ENCODE peak calls at places on chromosomes 7 and 10, in nine cellular contexts. Y, Q, E, L, C, J, V, B and Z are unnamed samples.

GRCh38 chr7:119929891-119930290 is 343.1 kb upstream of the KCND2 start:
- DNase-seq in Y (no peak), Q (no peak), E (no peak), L (no peak), C (no peak), J (no peak), V (no peak), B (no peak), Z (no peak)

GRCh38 chr10:35043796-35044344 is 46.3 kb downstream of the CUL2 start:
- DNase-seq in Y (no peak), Q (no peak), E (no peak), L (no peak), C (no peak), J (no peak), V (no peak), B (no peak), Z (no peak)

GRCh38 chr10:101763141-101763540 is 12.8 kb downstream of the FGF8 start:
- DNase-seq in Y (no peak), Q (no peak), E (no peak), L (no peak), C (no peak), J (no peak), V (no peak), B (no peak), Z (peak)

GRCh38 chr10:85891471-85891870 is 475.1 kb downstream of the GRID1 start:
- DNase-seq in Y (no peak), Q (no peak), E (no peak), L (no peak), C (no peak), J (no peak), V (no peak), B (no peak), Z (no peak)

GRCh38 chr7:31493714-31494181 is 20.1 kb upstream of the ITPRID1 start:
- DNase-seq in Y (no peak), Q (no peak), E (no peak), L (no peak), C (no peak), J (no peak), V (peak), B (no peak), Z (no peak)

GRCh38 chr7:24024689-24025088 is 259.3 kb upstream of the NPY start:
- DNase-seq in Y (no peak), Q (no peak), E (no peak), L (peak), C (no peak), J (no peak), V (no peak), B (no peak), Z (no peak)

GRCh38 chr10:34528320-34528719 is 286.8 kb downstream of the PARD3 start:
- DNase-seq in Y (peak), Q (no peak), E (no peak), L (no peak), C (no peak), J (no peak), V (peak), B (no peak), Z (no peak)

GRCh38 chr10:124091646-124092269 is 1.6 kb downstream of the CHST15 start:
- DNase-seq in Y (peak), Q (no peak), E (no peak), L (peak), C (peak), J (no peak), V (peak), B (no peak), Z (no peak)

GRCh38 chr10:122310311-122311050 is 39.4 kb downstream of the BTBD16 start:
- DNase-seq in Y (peak), Q (no peak), E (no peak), L (no peak), C (no peak), J (peak), V (no peak), B (no peak), Z (no peak)

GRCh38 chr7:115603416-115603815 is 427.1 kb downstream of the TFEC start:
- DNase-seq in Y (no peak), Q (no peak), E (no peak), L (no peak), C (no peak), J (no peak), V (no peak), B (no peak), Z (no peak)

GRCh38 chr7:131629203-131629871 is 72.9 kb upstream of the PODXL start:
- DNase-seq in Y (peak), Q (no peak), E (no peak), L (no peak), C (peak), J (no peak), V (peak), B (no peak), Z (no peak)

GRCh38 chr7:127765150-127765549 is 113.2 kb downstream of the SND1 start:
- DNase-seq in Y (no peak), Q (no peak), E (no peak), L (no peak), C (no peak), J (no peak), V (no peak), B (no peak), Z (no peak)

GRCh38 chr7:79736418-79736817 is 283.0 kb upstream of the MAGI2 start:
- DNase-seq in Y (no peak), Q (no peak), E (no peak), L (no peak), C (no peak), J (no peak), V (no peak), B (no peak), Z (no peak)

GRCh38 chr7:79740076-79740475 is 286.6 kb upstream of the MAGI2 start:
- DNase-seq in Y (no peak), Q (no peak), E (no peak), L (no peak), C (no peak), J (no peak), V (no peak), B (no peak), Z (no peak)

DNA sequence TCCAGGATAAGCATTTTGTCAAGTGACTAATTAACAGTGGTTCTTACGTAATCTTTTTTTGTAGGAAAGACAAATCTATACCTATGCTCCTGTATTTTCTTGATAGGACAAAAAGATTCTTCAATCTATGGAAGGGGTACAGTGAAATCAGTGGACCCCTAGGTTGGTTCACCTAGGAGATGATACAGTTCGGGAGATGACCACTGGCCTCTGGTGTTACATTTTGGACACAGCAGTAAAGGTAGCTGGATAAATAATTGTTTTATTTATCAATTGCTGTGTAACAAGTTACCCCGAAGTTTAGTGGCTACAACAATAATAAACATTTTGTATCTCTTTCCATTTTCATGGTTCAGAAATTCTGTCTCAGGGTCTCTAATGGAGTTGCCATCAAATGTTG is 288.2 kb upstream of the MAGI2 start:
- DNase-seq in Y (no peak), Q (no peak), E (no peak), L (no peak), C (no peak), J (no peak), V (no peak), B (no peak), Z (no peak)
- TF ChIP-seq CTCF in Y (peak), Q (no peak), E (no peak), L (peak), C (peak), J (no peak), V (peak), B (no peak), Z (no peak)

GRCh38 chr7:27078616-27079233 is 17.1 kb downstream of the HOXA1 start:
- DNase-seq in Y (no peak), Q (no peak), E (no peak), L (no peak), C (no peak), J (no peak), V (no peak), B (no peak), Z (no peak)
- TF ChIP-seq CTCF in Y (no peak), Q (no peak), E (no peak), L (no peak), C (no peak), J (no peak), V (no peak), B (no peak), Z (no peak)

GRCh38 chr7:82701941-82702340 is 258.4 kb upstream of the CACNA2D1 start:
- DNase-seq in Y (no peak), Q (no peak), E (no peak), L (no peak), C (no peak), J (no peak), V (no peak), B (no peak), Z (no peak)

GRCh38 chr7:82700739-82701138 is 257.2 kb upstream of the CACNA2D1 start:
- DNase-seq in Y (no peak), Q (no peak), E (no peak), L (no peak), C (no peak), J (no peak), V (no peak), B (no peak), Z (no peak)

GRCh38 chr7:82696631-82697030 is 253.1 kb upstream of the CACNA2D1 start:
- DNase-seq in Y (no peak), Q (no peak), E (no peak), L (no peak), C (no peak), J (no peak), V (no peak), B (no peak), Z (no peak)

GRCh38 chr7:82697897-82698296 is 254.3 kb upstream of the CACNA2D1 start:
- DNase-seq in Y (no peak), Q (no peak), E (no peak), L (no peak), C (no peak), J (no peak), V (no peak), B (no peak), Z (no peak)

GRCh38 chr7:82699773-82700186 is 256.2 kb upstream of the CACNA2D1 start:
- DNase-seq in Y (no peak), Q (no peak), E (no peak), L (no peak), C (no peak), J (no peak), V (peak), B (no peak), Z (no peak)
- TF ChIP-seq CTCF in Y (no peak), Q (no peak), E (no peak), L (no peak), C (no peak), J (no peak), V (no peak), B (no peak), Z (no peak)

GRCh38 chr10:118667732-118668131 is 72.3 kb upstream of the PRLHR start:
- DNase-seq in Y (no peak), Q (no peak), E (no peak), L (no peak), C (no peak), J (no peak), V (no peak), B (no peak), Z (no peak)

GRCh38 chr10:118669020-118669766 is 73.7 kb upstream of the PRLHR start:
- DNase-seq in Y (no peak), Q (no peak), E (peak), L (no peak), C (no peak), J (no peak), V (no peak), B (no peak), Z (no peak)

GRCh38 chr10:118666350-118666749 is 70.9 kb upstream of the PRLHR start:
- DNase-seq in Y (no peak), Q (no peak), E (no peak), L (no peak), C (no peak), J (no peak), V (no peak), B (no peak), Z (no peak)

GRCh38 chr10:118669835-118670234 is 74.4 kb upstream of the PRLHR start:
- DNase-seq in Y (no peak), Q (no peak), E (no peak), L (no peak), C (no peak), J (no peak), V (no peak), B (no peak), Z (no peak)

GRCh38 chr10:118668228-118668952 is 72.9 kb upstream of the PRLHR start:
- DNase-seq in Y (peak), Q (no peak), E (no peak), L (no peak), C (no peak), J (no peak), V (no peak), B (no peak), Z (no peak)
- TF ChIP-seq CTCF in Y (peak), Q (no peak), E (no peak), L (no peak), C (no peak), J (no peak), V (no peak), B (no peak), Z (no peak)

DNA sequence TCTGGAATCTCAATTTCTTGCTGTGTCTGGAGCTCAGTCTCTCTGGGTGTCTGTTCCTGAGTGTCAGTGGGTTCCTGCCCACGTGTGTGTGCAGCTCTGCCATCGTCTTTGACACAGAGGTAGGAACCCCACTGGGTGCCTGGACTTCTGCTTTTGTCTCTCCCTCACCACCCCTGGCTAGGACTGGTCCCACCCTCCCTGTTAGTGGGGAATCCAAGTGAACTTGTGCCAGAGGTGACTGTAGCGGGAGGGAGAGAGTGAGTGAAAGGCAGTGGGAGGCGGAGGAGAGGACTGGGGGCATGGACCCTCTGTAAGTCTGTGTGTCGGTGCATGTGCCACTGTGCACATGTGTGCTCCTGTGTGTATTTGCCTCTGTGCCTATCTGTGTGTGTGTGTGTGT is 299.9 kb upstream of the ZMIZ1 start:
- DNase-seq in Y (peak), Q (no peak), E (no peak), L (no peak), C (peak), J (no peak), V (no peak), B (no peak), Z (no peak)
- TF ChIP-seq CTCF in Y (no peak), Q (no peak), E (no peak), L (no peak), C (no peak), J (no peak), V (no peak), B (no peak), Z (no peak)

DNA sequence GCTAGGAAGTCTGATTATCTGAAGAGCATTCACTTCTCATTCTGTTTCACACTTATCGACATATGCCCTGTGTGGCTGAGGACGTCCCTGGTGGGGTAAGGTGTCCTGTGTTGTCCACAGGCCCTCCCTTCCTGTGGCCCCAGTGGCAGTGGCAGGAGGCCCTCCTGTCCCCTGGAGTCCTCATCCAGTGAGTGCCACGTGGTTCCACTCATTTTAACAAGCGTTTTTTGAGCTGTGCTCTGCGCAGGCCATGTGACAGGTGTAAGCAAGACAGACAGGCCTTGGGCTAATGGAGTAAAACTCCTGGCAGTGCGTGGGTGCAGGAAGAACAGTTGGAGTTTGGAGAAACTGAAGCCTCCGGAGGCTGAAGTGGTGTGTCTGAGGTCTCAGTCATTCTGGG is 39.3 kb upstream of the PPIF start:
- DNase-seq in Y (no peak), Q (no peak), E (no peak), L (no peak), C (no peak), J (no peak), V (no peak), B (no peak), Z (no peak)
- TF ChIP-seq CTCF in Y (no peak), Q (no peak), E (no peak), L (no peak), C (no peak), J (no peak), V (no peak), B (no peak), Z (no peak)

DNA sequence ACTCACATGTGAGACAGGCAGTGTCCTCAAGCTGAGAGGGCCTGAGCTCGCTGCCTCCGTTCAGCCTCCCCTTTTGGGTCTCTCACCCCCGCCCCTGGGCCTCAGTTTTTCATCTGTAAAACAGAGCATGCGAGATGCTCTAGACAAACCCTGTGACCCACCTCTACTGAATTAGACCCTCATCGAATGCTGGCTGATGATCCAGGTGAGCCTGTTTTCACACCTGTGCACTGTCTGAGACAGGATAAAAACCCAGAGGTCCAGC is 102.1 kb downstream of the PDGFA start:
- DNase-seq in Y (no peak), Q (no peak), E (no peak), L (no peak), C (no peak), J (no peak), V (no peak), B (no peak), Z (no peak)
- TF ChIP-seq CTCF in Y (no peak), Q (no peak), E (no peak), L (no peak), C (no peak), J (no peak), V (no peak), B (no peak), Z (no peak)

GRCh38 chr10:93916257-93917063 is 22.7 kb downstream of the SLC35G1 start:
- DNase-seq in Y (no peak), Q (no peak), E (no peak), L (no peak), C (no peak), J (no peak), V (peak), B (no peak), Z (no peak)
- TF ChIP-seq CTCF in Y (peak), Q (no peak), E (peak), L (peak), C (peak), J (no peak), V (peak), B (no peak), Z (peak)

GRCh38 chr7:12434012-12434642 is 30.5 kb upstream of the VWDE start:
- DNase-seq in Y (no peak), Q (no peak), E (no peak), L (no peak), C (no peak), J (no peak), V (peak), B (no peak), Z (no peak)
- TF ChIP-seq CTCF in Y (peak), Q (no peak), E (peak), L (peak), C (peak), J (no peak), V (peak), B (peak), Z (no peak)